ENCODE peak calls at places on chromosomes 4 and X, in four cellular contexts. D is K562, Q is HL-60, U is endothelial cell of umbilical vein. G is an unnamed sample.

GRCh38 chrX:11470231-11470630 is 177.0 kb downstream of the AMELX start:
- DNase-seq in D (no peak), Q (no peak), U (peak), G (no peak)

GRCh38 chrX:74925210-74926088 is at the start of gene NEXMIF:
- DNase-seq in D (no peak), Q (no peak), U (no peak), G (peak)

GRCh38 chr4:61246003-61246402 is 45.9 kb downstream of the ADGRL3 start:
- DNase-seq in D (no peak), Q (no peak), U (no peak), G (no peak)

GRCh38 chrX:38806054-38806389 is 4.8 kb downstream of the MID1IP1 start:
- DNase-seq in D (peak), Q (no peak), U (no peak), G (no peak)

GRCh38 chrX:107731831-107732502 is 43.6 kb downstream of the TSC22D3 start:
- DNase-seq in D (peak), Q (no peak), U (peak), G (peak)

GRCh38 chr4:7358100-7358735 is 76.5 kb downstream of the PSAPL1 start:
- DNase-seq in D (no peak), Q (no peak), U (peak), G (no peak)

GRCh38 chr4:106746451-106746850 is 289.7 kb downstream of the DKK2 start:
- DNase-seq in D (no peak), Q (peak), U (peak), G (no peak)

GRCh38 chrX:152658302-152658701 is 20.6 kb downstream of the GABRQ start:
- DNase-seq in D (no peak), Q (no peak), U (no peak), G (no peak)

GRCh38 chr4:139921551-139922184 is 232.3 kb downstream of the MAML3 start:
- DNase-seq in D (no peak), Q (no peak), U (peak), G (no peak)

GRCh38 chr4:71201817-71202576 is 136.8 kb upstream of the SLC4A4 start:
- DNase-seq in D (peak), Q (no peak), U (no peak), G (no peak)

GRCh38 chr4:158043971-158044618 is 128.7 kb downstream of the GASK1B start:
- DNase-seq in D (peak), Q (no peak), U (no peak), G (peak)

GRCh38 chr4:3638080-3638715 is 106.0 kb upstream of the LRPAP1 start:
- DNase-seq in D (no peak), Q (no peak), U (no peak), G (peak)
- TF ChIP-seq POLR2AphosphoS5 in D (no peak), Q (no peak), U (no peak), G (no peak)

GRCh38 chr4:41362647-41363383 is 106.1 kb downstream of the UCHL1 start:
- DNase-seq in D (no peak), Q (no peak), U (no peak), G (peak)
- H3K4me3 ChIP-seq in D (no peak), Q (no peak), U (no peak), G (peak)

GRCh38 chr4:118343501-118343900 is 9.3 kb downstream of the PRSS12 start:
- DNase-seq in D (no peak), Q (no peak), U (no peak), G (no peak)

GRCh38 chr4:118346495-118346894 is 6.3 kb downstream of the PRSS12 start:
- DNase-seq in D (peak), Q (no peak), U (no peak), G (no peak)

GRCh38 chr4:118345813-118346212 is 7.0 kb downstream of the PRSS12 start:
- DNase-seq in D (no peak), Q (no peak), U (peak), G (no peak)

GRCh38 chr4:118348886-118349285 is 3.9 kb downstream of the PRSS12 start:
- DNase-seq in D (no peak), Q (no peak), U (no peak), G (no peak)

DNA sequence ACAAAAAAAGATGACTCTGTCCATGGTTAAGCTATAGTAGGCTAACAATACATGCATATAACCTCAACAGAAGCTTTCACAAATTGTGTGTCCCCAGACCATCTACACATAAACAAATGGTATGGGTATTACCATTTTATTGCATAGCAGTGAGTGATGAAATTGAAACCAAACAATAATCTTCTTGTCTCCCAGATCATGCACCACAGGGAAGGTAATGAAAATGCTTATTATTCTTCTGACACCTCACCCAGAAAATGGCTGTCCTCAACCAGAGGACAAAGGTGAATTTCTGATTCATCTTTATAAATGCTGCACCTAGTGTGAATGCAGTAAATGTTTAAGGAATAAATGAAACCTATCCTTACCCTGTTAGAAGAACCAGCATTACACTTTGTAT is 8.0 kb downstream of the PRSS12 start:
- DNase-seq in D (no peak), Q (no peak), U (no peak), G (no peak)
- TF ChIP-seq POLR2AphosphoS5 in D (no peak), Q (no peak), U (no peak), G (no peak)

GRCh38 chr4:165909947-165910346 is 36.9 kb downstream of the TLL1 start:
- DNase-seq in D (no peak), Q (no peak), U (no peak), G (no peak)
- H3K4me3 ChIP-seq in D (no peak), Q (no peak), U (no peak), G (no peak)

GRCh38 chrX:51802917-51803688 is 59.9 kb downstream of the GSPT2 start:
- DNase-seq in D (peak), Q (peak), U (peak), G (peak)
- TF ChIP-seq POLR2AphosphoS5 in D (no peak), Q (no peak), U (no peak), G (peak)

GRCh38 chr4:118849867-118850812 is 14.2 kb upstream of the SEC24D start:
- DNase-seq in D (no peak), Q (no peak), U (peak), G (no peak)
- H3K4me3 ChIP-seq in D (no peak), Q (no peak), U (peak), G (peak)

GRCh38 chr4:168474660-168475320 is 5.5 kb downstream of the DDX60L start:
- DNase-seq in D (no peak), Q (no peak), U (no peak), G (no peak)
- TF ChIP-seq POLR2AphosphoS5 in D (no peak), Q (no peak), U (no peak), G (no peak)

GRCh38 chr4:64584125-64584524 is 174.9 kb upstream of the TECRL start:
- DNase-seq in D (no peak), Q (no peak), U (no peak), G (no peak)
- H3K4me3 ChIP-seq in D (no peak), Q (no peak), U (no peak), G (no peak)